ENCODE peak calls at places on chromosomes 11 and 22, in five cellular contexts. One of them, this sample, is unnamed.

GRCh38 chr11:111982019-111982464 is 43.2 kb upstream of the DLAT start:
- DNase-seq in SK-MEL-5: peak
- DNase-seq in AG10803: peak
- DNase-seq in IMR-90: peak
- DNase-seq in AG09309: no peak
- DNase-seq in this sample: peak

GRCh38 chr11:2531987-2532703 is 87.3 kb downstream of the KCNQ1 start:
- DNase-seq in AG09309: no peak
- DNase-seq in IMR-90: no peak
- DNase-seq in SK-MEL-5: no peak
- DNase-seq in AG10803: no peak
- DNase-seq in this sample: no peak

GRCh38 chr11:35082322-35083180 is 56.4 kb upstream of the CD44 start:
- DNase-seq in SK-MEL-5: no peak
- DNase-seq in AG10803: peak
- DNase-seq in IMR-90: peak
- DNase-seq in AG09309: no peak
- DNase-seq in this sample: peak

GRCh38 chr11:84817998-84818397 is 809.1 kb downstream of the DLG2 start:
- DNase-seq in IMR-90: peak
- DNase-seq in AG10803: peak
- DNase-seq in SK-MEL-5: no peak
- DNase-seq in AG09309: peak
- DNase-seq in this sample: peak

GRCh38 chr11:96426356-96427103 is 36.7 kb downstream of the JRKL start:
- DNase-seq in AG09309: peak
- DNase-seq in SK-MEL-5: peak
- DNase-seq in IMR-90: peak
- DNase-seq in AG10803: peak
- DNase-seq in this sample: peak

GRCh38 chr22:48968201-48968959 is 859.3 kb downstream of the BRD1 start:
- DNase-seq in AG10803: no peak
- DNase-seq in SK-MEL-5: peak
- DNase-seq in IMR-90: no peak
- DNase-seq in AG09309: no peak
- DNase-seq in this sample: no peak

GRCh38 chr22:28955817-28956216 is 72.4 kb downstream of the ZNRF3 start:
- DNase-seq in AG09309: no peak
- DNase-seq in AG10803: peak
- DNase-seq in SK-MEL-5: no peak
- DNase-seq in IMR-90: no peak
- DNase-seq in this sample: no peak

GRCh38 chr11:119381186-119381988 is at the start of gene USP2:
- DNase-seq in AG10803: peak
- DNase-seq in IMR-90: peak
- DNase-seq in AG09309: peak
- DNase-seq in SK-MEL-5: peak
- DNase-seq in this sample: peak

GRCh38 chr11:98107736-98108135 is 913.0 kb upstream of the CNTN5 start:
- DNase-seq in AG09309: no peak
- DNase-seq in IMR-90: no peak
- DNase-seq in AG10803: no peak
- DNase-seq in SK-MEL-5: peak
- DNase-seq in this sample: no peak

GRCh38 chr11:8531312-8531711 is 62.7 kb downstream of the STK33 start:
- DNase-seq in AG09309: no peak
- DNase-seq in SK-MEL-5: no peak
- DNase-seq in IMR-90: no peak
- DNase-seq in AG10803: no peak
- DNase-seq in this sample: no peak

GRCh38 chr11:47917643-47918369 is 62.6 kb upstream of the PTPRJ start:
- DNase-seq in SK-MEL-5: no peak
- DNase-seq in AG09309: no peak
- DNase-seq in AG10803: peak
- DNase-seq in IMR-90: peak
- DNase-seq in this sample: peak

GRCh38 chr11:75305993-75306392 is 45.5 kb downstream of the ARRB1 start:
- DNase-seq in AG09309: no peak
- DNase-seq in AG10803: no peak
- DNase-seq in IMR-90: no peak
- DNase-seq in SK-MEL-5: no peak
- DNase-seq in this sample: no peak

GRCh38 chr22:19848298-19849224 is 6.1 kb downstream of the GNB1L start:
- DNase-seq in AG10803: peak
- DNase-seq in SK-MEL-5: no peak
- DNase-seq in IMR-90: no peak
- DNase-seq in AG09309: no peak
- DNase-seq in this sample: peak

GRCh38 chr11:115606223-115607220 is 102.3 kb upstream of the CADM1 start:
- DNase-seq in AG09309: peak
- DNase-seq in AG10803: peak
- DNase-seq in SK-MEL-5: no peak
- DNase-seq in IMR-90: peak
- DNase-seq in this sample: peak

This sample was measured in AG20443.